ENCODE peak calls at places on chromosomes 2 and 18, in eight cellular contexts. One of them, this sample, is unnamed.

GRCh38 chr2:15058015-15058414 is 425.5 kb downstream of the LRATD1 start:
- DNase-seq in NCI-H1694: peak
- DNase-seq in stimulated activated CD8-positive, alpha-beta memory T cell treated with anti-CD3 and anti-CD28 coated beads, Interleukin-15, amount 100 ng/mL, for 24 hours: no peak
- DNase-seq in KG1: no peak
- DNase-seq in central memory CD4-positive, alpha-beta T cell: no peak
- DNase-seq in epithelial cell of esophagus: no peak
- DNase-seq in GM06990: no peak
- DNase-seq in NCI-H1417: peak
- DNase-seq in this sample: no peak

GRCh38 chr2:222902660-222903059 is 41.8 kb downstream of the ACSL3 start:
- DNase-seq in NCI-H1694: no peak
- DNase-seq in central memory CD4-positive, alpha-beta T cell: no peak
- DNase-seq in epithelial cell of esophagus: no peak
- DNase-seq in GM06990: no peak
- DNase-seq in stimulated activated CD8-positive, alpha-beta memory T cell treated with anti-CD3 and anti-CD28 coated beads, Interleukin-15, amount 100 ng/mL, for 24 hours: no peak
- DNase-seq in KG1: no peak
- DNase-seq in NCI-H1417: no peak
- DNase-seq in this sample: no peak

GRCh38 chr2:120240901-120241429 is 11.7 kb upstream of the RALB start:
- DNase-seq in NCI-H1417: no peak
- DNase-seq in central memory CD4-positive, alpha-beta T cell: no peak
- DNase-seq in NCI-H1694: no peak
- DNase-seq in stimulated activated CD8-positive, alpha-beta memory T cell treated with anti-CD3 and anti-CD28 coated beads, Interleukin-15, amount 100 ng/mL, for 24 hours: no peak
- DNase-seq in epithelial cell of esophagus: no peak
- DNase-seq in KG1: no peak
- DNase-seq in GM06990: no peak
- DNase-seq in this sample: no peak

GRCh38 chr18:2881490-2882195 is 34.8 kb downstream of the EMILIN2 start:
- DNase-seq in NCI-H1417: peak
- DNase-seq in GM06990: no peak
- DNase-seq in NCI-H1694: no peak
- DNase-seq in stimulated activated CD8-positive, alpha-beta memory T cell treated with anti-CD3 and anti-CD28 coated beads, Interleukin-15, amount 100 ng/mL, for 24 hours: no peak
- DNase-seq in central memory CD4-positive, alpha-beta T cell: peak
- DNase-seq in KG1: no peak
- DNase-seq in epithelial cell of esophagus: peak
- DNase-seq in this sample: no peak

GRCh38 chr18:35172009-35172408 is 68.8 kb upstream of the ZNF397 start:
- DNase-seq in central memory CD4-positive, alpha-beta T cell: no peak
- DNase-seq in NCI-H1417: peak
- DNase-seq in GM06990: no peak
- DNase-seq in stimulated activated CD8-positive, alpha-beta memory T cell treated with anti-CD3 and anti-CD28 coated beads, Interleukin-15, amount 100 ng/mL, for 24 hours: no peak
- DNase-seq in NCI-H1694: no peak
- DNase-seq in KG1: no peak
- DNase-seq in epithelial cell of esophagus: no peak
- DNase-seq in this sample: no peak

GRCh38 chr2:178391701-178392100 is 59.3 kb downstream of the PRKRA start:
- DNase-seq in GM06990: no peak
- DNase-seq in central memory CD4-positive, alpha-beta T cell: no peak
- DNase-seq in KG1: no peak
- DNase-seq in NCI-H1694: no peak
- DNase-seq in NCI-H1417: no peak
- DNase-seq in stimulated activated CD8-positive, alpha-beta memory T cell treated with anti-CD3 and anti-CD28 coated beads, Interleukin-15, amount 100 ng/mL, for 24 hours: no peak
- DNase-seq in epithelial cell of esophagus: peak
- DNase-seq in this sample: no peak

GRCh38 chr2:164655750-164656149 is 34.5 kb upstream of the GRB14 start:
- DNase-seq in GM06990: no peak
- DNase-seq in NCI-H1417: no peak
- DNase-seq in central memory CD4-positive, alpha-beta T cell: no peak
- DNase-seq in KG1: no peak
- DNase-seq in NCI-H1694: no peak
- DNase-seq in epithelial cell of esophagus: peak
- DNase-seq in stimulated activated CD8-positive, alpha-beta memory T cell treated with anti-CD3 and anti-CD28 coated beads, Interleukin-15, amount 100 ng/mL, for 24 hours: no peak
- DNase-seq in this sample: no peak

GRCh38 chr18:67846422-67847098 is 330.0 kb upstream of the DSEL start:
- DNase-seq in GM06990: no peak
- DNase-seq in KG1: no peak
- DNase-seq in central memory CD4-positive, alpha-beta T cell: no peak
- DNase-seq in NCI-H1694: no peak
- DNase-seq in NCI-H1417: no peak
- DNase-seq in epithelial cell of esophagus: no peak
- DNase-seq in stimulated activated CD8-positive, alpha-beta memory T cell treated with anti-CD3 and anti-CD28 coated beads, Interleukin-15, amount 100 ng/mL, for 24 hours: no peak
- DNase-seq in this sample: no peak

GRCh38 chr2:240833724-240834285 is 13.8 kb upstream of the KIF1A start:
- DNase-seq in epithelial cell of esophagus: no peak
- DNase-seq in GM06990: no peak
- DNase-seq in stimulated activated CD8-positive, alpha-beta memory T cell treated with anti-CD3 and anti-CD28 coated beads, Interleukin-15, amount 100 ng/mL, for 24 hours: no peak
- DNase-seq in NCI-H1694: no peak
- DNase-seq in NCI-H1417: no peak
- DNase-seq in KG1: no peak
- DNase-seq in central memory CD4-positive, alpha-beta T cell: no peak
- DNase-seq in this sample: no peak

GRCh38 chr2:10303174-10303633 is 500 bp downstream of the HPCAL1 start:
- DNase-seq in NCI-H1694: no peak
- DNase-seq in GM06990: no peak
- DNase-seq in NCI-H1417: no peak
- DNase-seq in epithelial cell of esophagus: no peak
- DNase-seq in central memory CD4-positive, alpha-beta T cell: no peak
- DNase-seq in KG1: no peak
- DNase-seq in stimulated activated CD8-positive, alpha-beta memory T cell treated with anti-CD3 and anti-CD28 coated beads, Interleukin-15, amount 100 ng/mL, for 24 hours: no peak
- DNase-seq in this sample: no peak

GRCh38 chr2:232431705-232432590 is 24.0 kb upstream of the ALPI start:
- DNase-seq in NCI-H1417: no peak
- DNase-seq in stimulated activated CD8-positive, alpha-beta memory T cell treated with anti-CD3 and anti-CD28 coated beads, Interleukin-15, amount 100 ng/mL, for 24 hours: no peak
- DNase-seq in epithelial cell of esophagus: no peak
- DNase-seq in central memory CD4-positive, alpha-beta T cell: no peak
- DNase-seq in NCI-H1694: no peak
- DNase-seq in KG1: no peak
- DNase-seq in GM06990: no peak
- DNase-seq in this sample: no peak

GRCh38 chr2:32624813-32625212 is 3.0 kb upstream of the TTC27 start:
- DNase-seq in NCI-H1417: no peak
- DNase-seq in central memory CD4-positive, alpha-beta T cell: no peak
- DNase-seq in NCI-H1694: no peak
- DNase-seq in KG1: no peak
- DNase-seq in epithelial cell of esophagus: no peak
- DNase-seq in stimulated activated CD8-positive, alpha-beta memory T cell treated with anti-CD3 and anti-CD28 coated beads, Interleukin-15, amount 100 ng/mL, for 24 hours: no peak
- DNase-seq in GM06990: no peak
- DNase-seq in this sample: no peak

GRCh38 chr2:102116675-102117471 is 25.7 kb upstream of the IL1R1 start:
- DNase-seq in epithelial cell of esophagus: no peak
- DNase-seq in GM06990: no peak
- DNase-seq in NCI-H1694: no peak
- DNase-seq in central memory CD4-positive, alpha-beta T cell: no peak
- DNase-seq in KG1: no peak
- DNase-seq in stimulated activated CD8-positive, alpha-beta memory T cell treated with anti-CD3 and anti-CD28 coated beads, Interleukin-15, amount 100 ng/mL, for 24 hours: no peak
- DNase-seq in NCI-H1417: no peak
- DNase-seq in this sample: no peak

GRCh38 chr2:171678619-171679018 is 8.7 kb upstream of the DYNC1I2 start:
- DNase-seq in KG1: no peak
- DNase-seq in GM06990: no peak
- DNase-seq in NCI-H1417: no peak
- DNase-seq in central memory CD4-positive, alpha-beta T cell: no peak
- DNase-seq in NCI-H1694: no peak
- DNase-seq in epithelial cell of esophagus: no peak
- DNase-seq in stimulated activated CD8-positive, alpha-beta memory T cell treated with anti-CD3 and anti-CD28 coated beads, Interleukin-15, amount 100 ng/mL, for 24 hours: no peak
- DNase-seq in this sample: no peak

GRCh38 chr18:48632676-48633257 is 93.9 kb downstream of the CTIF start:
- DNase-seq in epithelial cell of esophagus: no peak
- DNase-seq in KG1: no peak
- DNase-seq in central memory CD4-positive, alpha-beta T cell: no peak
- DNase-seq in NCI-H1417: no peak
- DNase-seq in NCI-H1694: no peak
- DNase-seq in GM06990: no peak
- DNase-seq in stimulated activated CD8-positive, alpha-beta memory T cell treated with anti-CD3 and anti-CD28 coated beads, Interleukin-15, amount 100 ng/mL, for 24 hours: no peak
- DNase-seq in this sample: no peak

GRCh38 chr18:36451454-36452251 is 154.1 kb downstream of the FHOD3 start:
- DNase-seq in KG1: no peak
- DNase-seq in central memory CD4-positive, alpha-beta T cell: no peak
- DNase-seq in GM06990: no peak
- DNase-seq in NCI-H1417: no peak
- DNase-seq in epithelial cell of esophagus: peak
- DNase-seq in stimulated activated CD8-positive, alpha-beta memory T cell treated with anti-CD3 and anti-CD28 coated beads, Interleukin-15, amount 100 ng/mL, for 24 hours: no peak
- DNase-seq in NCI-H1694: no peak
- DNase-seq in this sample: no peak

GRCh38 chr2:205605638-205606304 is 76.5 kb upstream of the NRP2 start:
- DNase-seq in central memory CD4-positive, alpha-beta T cell: no peak
- DNase-seq in stimulated activated CD8-positive, alpha-beta memory T cell treated with anti-CD3 and anti-CD28 coated beads, Interleukin-15, amount 100 ng/mL, for 24 hours: no peak
- DNase-seq in NCI-H1694: no peak
- DNase-seq in GM06990: no peak
- DNase-seq in NCI-H1417: no peak
- DNase-seq in epithelial cell of esophagus: no peak
- DNase-seq in KG1: no peak
- DNase-seq in this sample: no peak

GRCh38 chr2:216700088-216700567 is 4.8 kb upstream of the IGFBP5 start:
- DNase-seq in KG1: no peak
- DNase-seq in epithelial cell of esophagus: no peak
- DNase-seq in NCI-H1417: peak
- DNase-seq in GM06990: no peak
- DNase-seq in stimulated activated CD8-positive, alpha-beta memory T cell treated with anti-CD3 and anti-CD28 coated beads, Interleukin-15, amount 100 ng/mL, for 24 hours: no peak
- DNase-seq in central memory CD4-positive, alpha-beta T cell: no peak
- DNase-seq in NCI-H1694: peak
- DNase-seq in this sample: no peak

GRCh38 chr2:223269386-223269785 is 217.4 kb downstream of the KCNE4 start:
- DNase-seq in KG1: no peak
- DNase-seq in NCI-H1417: no peak
- DNase-seq in GM06990: no peak
- DNase-seq in stimulated activated CD8-positive, alpha-beta memory T cell treated with anti-CD3 and anti-CD28 coated beads, Interleukin-15, amount 100 ng/mL, for 24 hours: no peak
- DNase-seq in epithelial cell of esophagus: no peak
- DNase-seq in NCI-H1694: no peak
- DNase-seq in central memory CD4-positive, alpha-beta T cell: no peak
- DNase-seq in this sample: no peak

GRCh38 chr2:235577404-235578330 is 83.8 kb downstream of the AGAP1 start:
- DNase-seq in epithelial cell of esophagus: no peak
- DNase-seq in NCI-H1417: peak
- DNase-seq in KG1: no peak
- DNase-seq in central memory CD4-positive, alpha-beta T cell: no peak
- DNase-seq in NCI-H1694: no peak
- DNase-seq in GM06990: no peak
- DNase-seq in stimulated activated CD8-positive, alpha-beta memory T cell treated with anti-CD3 and anti-CD28 coated beads, Interleukin-15, amount 100 ng/mL, for 24 hours: no peak
- DNase-seq in this sample: no peak

GRCh38 chr18:28781616-28782362 is 604.9 kb upstream of the CDH2 start:
- DNase-seq in stimulated activated CD8-positive, alpha-beta memory T cell treated with anti-CD3 and anti-CD28 coated beads, Interleukin-15, amount 100 ng/mL, for 24 hours: no peak
- DNase-seq in central memory CD4-positive, alpha-beta T cell: no peak
- DNase-seq in NCI-H1417: no peak
- DNase-seq in GM06990: no peak
- DNase-seq in KG1: no peak
- DNase-seq in epithelial cell of esophagus: no peak
- DNase-seq in NCI-H1694: no peak
- DNase-seq in this sample: no peak

GRCh38 chr2:8544786-8545631 is 136.8 kb upstream of the ID2 start:
- DNase-seq in epithelial cell of esophagus: no peak
- DNase-seq in NCI-H1694: peak
- DNase-seq in stimulated activated CD8-positive, alpha-beta memory T cell treated with anti-CD3 and anti-CD28 coated beads, Interleukin-15, amount 100 ng/mL, for 24 hours: peak
- DNase-seq in KG1: peak
- DNase-seq in central memory CD4-positive, alpha-beta T cell: peak
- DNase-seq in NCI-H1417: no peak
- DNase-seq in GM06990: peak
- DNase-seq in this sample: peak

GRCh38 chr2:27627963-27628766 is 647 bp downstream of the CCDC121 start:
- DNase-seq in NCI-H1694: no peak
- DNase-seq in GM06990: no peak
- DNase-seq in epithelial cell of esophagus: peak
- DNase-seq in KG1: no peak
- DNase-seq in stimulated activated CD8-positive, alpha-beta memory T cell treated with anti-CD3 and anti-CD28 coated beads, Interleukin-15, amount 100 ng/mL, for 24 hours: no peak
- DNase-seq in NCI-H1417: no peak
- DNase-seq in central memory CD4-positive, alpha-beta T cell: no peak
- DNase-seq in this sample: no peak

GRCh38 chr2:215830313-215830712 is 183.0 kb downstream of the MREG start:
- DNase-seq in NCI-H1694: no peak
- DNase-seq in central memory CD4-positive, alpha-beta T cell: no peak
- DNase-seq in GM06990: no peak
- DNase-seq in stimulated activated CD8-positive, alpha-beta memory T cell treated with anti-CD3 and anti-CD28 coated beads, Interleukin-15, amount 100 ng/mL, for 24 hours: no peak
- DNase-seq in KG1: no peak
- DNase-seq in epithelial cell of esophagus: peak
- DNase-seq in NCI-H1417: no peak
- DNase-seq in this sample: no peak

GRCh38 chr2:105005601-105006000 is 32.3 kb upstream of the MRPS9 start:
- DNase-seq in stimulated activated CD8-positive, alpha-beta memory T cell treated with anti-CD3 and anti-CD28 coated beads, Interleukin-15, amount 100 ng/mL, for 24 hours: no peak
- DNase-seq in NCI-H1417: no peak
- DNase-seq in KG1: no peak
- DNase-seq in NCI-H1694: no peak
- DNase-seq in epithelial cell of esophagus: peak
- DNase-seq in central memory CD4-positive, alpha-beta T cell: no peak
- DNase-seq in GM06990: no peak
- DNase-seq in this sample: no peak

GRCh38 chr2:59733970-59734369 is 819.5 kb downstream of the BCL11A start:
- DNase-seq in epithelial cell of esophagus: no peak
- DNase-seq in NCI-H1694: no peak
- DNase-seq in KG1: no peak
- DNase-seq in NCI-H1417: peak
- DNase-seq in stimulated activated CD8-positive, alpha-beta memory T cell treated with anti-CD3 and anti-CD28 coated beads, Interleukin-15, amount 100 ng/mL, for 24 hours: no peak
- DNase-seq in GM06990: no peak
- DNase-seq in central memory CD4-positive, alpha-beta T cell: no peak
- DNase-seq in this sample: no peak

GRCh38 chr18:12838178-12838634 is 45.8 kb downstream of the PTPN2 start:
- DNase-seq in central memory CD4-positive, alpha-beta T cell: no peak
- DNase-seq in epithelial cell of esophagus: peak
- DNase-seq in KG1: no peak
- DNase-seq in NCI-H1417: no peak
- DNase-seq in NCI-H1694: no peak
- DNase-seq in stimulated activated CD8-positive, alpha-beta memory T cell treated with anti-CD3 and anti-CD28 coated beads, Interleukin-15, amount 100 ng/mL, for 24 hours: no peak
- DNase-seq in GM06990: peak
- DNase-seq in this sample: no peak

GRCh38 chr2:16425462-16426336 is 239.9 kb downstream of the CYRIA start:
- DNase-seq in KG1: no peak
- DNase-seq in GM06990: no peak
- DNase-seq in stimulated activated CD8-positive, alpha-beta memory T cell treated with anti-CD3 and anti-CD28 coated beads, Interleukin-15, amount 100 ng/mL, for 24 hours: no peak
- DNase-seq in central memory CD4-positive, alpha-beta T cell: no peak
- DNase-seq in NCI-H1694: no peak
- DNase-seq in NCI-H1417: no peak
- DNase-seq in epithelial cell of esophagus: no peak
- DNase-seq in this sample: no peak

GRCh38 chr2:30232801-30233130 is 1.4 kb downstream of the LBH start:
- DNase-seq in epithelial cell of esophagus: no peak
- DNase-seq in GM06990: no peak
- DNase-seq in central memory CD4-positive, alpha-beta T cell: peak
- DNase-seq in stimulated activated CD8-positive, alpha-beta memory T cell treated with anti-CD3 and anti-CD28 coated beads, Interleukin-15, amount 100 ng/mL, for 24 hours: no peak
- DNase-seq in KG1: no peak
- DNase-seq in NCI-H1694: no peak
- DNase-seq in NCI-H1417: no peak
- DNase-seq in this sample: peak

GRCh38 chr2:19899853-19900525 is 1.8 kb downstream of the TTC32 start:
- DNase-seq in GM06990: no peak
- DNase-seq in central memory CD4-positive, alpha-beta T cell: peak
- DNase-seq in NCI-H1694: no peak
- DNase-seq in NCI-H1417: no peak
- DNase-seq in stimulated activated CD8-positive, alpha-beta memory T cell treated with anti-CD3 and anti-CD28 coated beads, Interleukin-15, amount 100 ng/mL, for 24 hours: no peak
- DNase-seq in KG1: no peak
- DNase-seq in epithelial cell of esophagus: no peak
- DNase-seq in this sample: no peak

GRCh38 chr2:84846041-84846663 is 34.7 kb downstream of the TRABD2A start:
- DNase-seq in GM06990: no peak
- DNase-seq in stimulated activated CD8-positive, alpha-beta memory T cell treated with anti-CD3 and anti-CD28 coated beads, Interleukin-15, amount 100 ng/mL, for 24 hours: no peak
- DNase-seq in central memory CD4-positive, alpha-beta T cell: peak
- DNase-seq in KG1: no peak
- DNase-seq in epithelial cell of esophagus: no peak
- DNase-seq in NCI-H1417: no peak
- DNase-seq in NCI-H1694: no peak
- DNase-seq in this sample: peak

GRCh38 chr18:35513181-35513932 is 15.6 kb upstream of the INO80C start:
- DNase-seq in epithelial cell of esophagus: peak
- DNase-seq in stimulated activated CD8-positive, alpha-beta memory T cell treated with anti-CD3 and anti-CD28 coated beads, Interleukin-15, amount 100 ng/mL, for 24 hours: no peak
- DNase-seq in GM06990: no peak
- DNase-seq in NCI-H1694: no peak
- DNase-seq in KG1: no peak
- DNase-seq in NCI-H1417: no peak
- DNase-seq in central memory CD4-positive, alpha-beta T cell: no peak
- DNase-seq in this sample: no peak

GRCh38 chr18:58988595-58988994 is 123.9 kb downstream of the ZNF532 start:
- DNase-seq in stimulated activated CD8-positive, alpha-beta memory T cell treated with anti-CD3 and anti-CD28 coated beads, Interleukin-15, amount 100 ng/mL, for 24 hours: no peak
- DNase-seq in NCI-H1694: no peak
- DNase-seq in central memory CD4-positive, alpha-beta T cell: no peak
- DNase-seq in KG1: no peak
- DNase-seq in NCI-H1417: no peak
- DNase-seq in GM06990: no peak
- DNase-seq in epithelial cell of esophagus: no peak
- DNase-seq in this sample: no peak

GRCh38 chr2:216056739-216057138 is 24.9 kb downstream of the PECR start:
- DNase-seq in NCI-H1417: no peak
- DNase-seq in stimulated activated CD8-positive, alpha-beta memory T cell treated with anti-CD3 and anti-CD28 coated beads, Interleukin-15, amount 100 ng/mL, for 24 hours: no peak
- DNase-seq in NCI-H1694: no peak
- DNase-seq in central memory CD4-positive, alpha-beta T cell: no peak
- DNase-seq in KG1: no peak
- DNase-seq in GM06990: peak
- DNase-seq in epithelial cell of esophagus: no peak
- DNase-seq in this sample: no peak